ENCODE peak calls at places on chromosomes 12 and 14, in six cellular contexts. C, U, O, L, R and D are unnamed samples.

GRCh38 chr12:122079038-122079531 is 529 bp downstream of the MLXIP start:
- DNase-seq in L (no peak), R (peak), U (no peak), O (peak), C (no peak), D (no peak)

GRCh38 chr12:41653386-41654110 is 465.4 kb downstream of the PDZRN4 start:
- DNase-seq in L (no peak), U (no peak), O (no peak), C (no peak), R (no peak), D (no peak)

GRCh38 chr12:113961921-113962710 is 4.0 kb downstream of the RBM19 start:
- DNase-seq in C (no peak), U (peak), L (peak), R (no peak), O (no peak), D (no peak)

GRCh38 chr12:56120158-56120846 is 2.2 kb downstream of the ZC3H10 start:
- DNase-seq in L (no peak), C (no peak), R (peak), O (no peak), U (no peak), D (no peak)

GRCh38 chr14:42407153-42407552 is 800.5 kb downstream of the LRFN5 start:
- DNase-seq in L (no peak), O (no peak), U (no peak), C (no peak), R (no peak), D (no peak)

GRCh38 chr12:6946033-6946919 is 2.5 kb downstream of the C12orf57 start:
- DNase-seq in R (peak), C (no peak), L (peak), O (peak), U (peak), D (no peak)

GRCh38 chr12:527729-528128 is 68.0 kb downstream of the B4GALNT3 start:
- DNase-seq in R (no peak), C (no peak), L (no peak), U (no peak), O (no peak), D (no peak)

GRCh38 chr12:12561305-12562015 is 1.2 kb downstream of the DUSP16 start:
- DNase-seq in R (peak), O (peak), U (peak), L (no peak), C (no peak), D (no peak)

GRCh38 chr12:90253142-90253541 is 544.5 kb upstream of the ATP2B1 start:
- DNase-seq in O (no peak), R (no peak), U (no peak), C (no peak), L (no peak), D (no peak)

GRCh38 chr12:73656375-73656774 is 881.3 kb upstream of the ATXN7L3B start:
- DNase-seq in C (no peak), U (no peak), R (no peak), O (no peak), L (no peak), D (no peak)

GRCh38 chr12:15152864-15153263 is 68.4 kb downstream of the RERG start:
- DNase-seq in U (no peak), C (no peak), R (no peak), L (no peak), O (no peak), D (no peak)

GRCh38 chr12:27424631-27425230 is 21.8 kb upstream of the SMCO2 start:
- DNase-seq in R (peak), O (no peak), L (no peak), C (no peak), U (peak), D (no peak)

GRCh38 chr14:73438993-73439392 is 19.4 kb downstream of the NUMB start:
- DNase-seq in O (no peak), C (no peak), U (no peak), R (no peak), L (no peak), D (no peak)

GRCh38 chr12:46357438-46358324 is 14.9 kb downstream of the SLC38A2 start:
- DNase-seq in R (no peak), U (peak), L (no peak), O (no peak), C (no peak), D (no peak)

DNA sequence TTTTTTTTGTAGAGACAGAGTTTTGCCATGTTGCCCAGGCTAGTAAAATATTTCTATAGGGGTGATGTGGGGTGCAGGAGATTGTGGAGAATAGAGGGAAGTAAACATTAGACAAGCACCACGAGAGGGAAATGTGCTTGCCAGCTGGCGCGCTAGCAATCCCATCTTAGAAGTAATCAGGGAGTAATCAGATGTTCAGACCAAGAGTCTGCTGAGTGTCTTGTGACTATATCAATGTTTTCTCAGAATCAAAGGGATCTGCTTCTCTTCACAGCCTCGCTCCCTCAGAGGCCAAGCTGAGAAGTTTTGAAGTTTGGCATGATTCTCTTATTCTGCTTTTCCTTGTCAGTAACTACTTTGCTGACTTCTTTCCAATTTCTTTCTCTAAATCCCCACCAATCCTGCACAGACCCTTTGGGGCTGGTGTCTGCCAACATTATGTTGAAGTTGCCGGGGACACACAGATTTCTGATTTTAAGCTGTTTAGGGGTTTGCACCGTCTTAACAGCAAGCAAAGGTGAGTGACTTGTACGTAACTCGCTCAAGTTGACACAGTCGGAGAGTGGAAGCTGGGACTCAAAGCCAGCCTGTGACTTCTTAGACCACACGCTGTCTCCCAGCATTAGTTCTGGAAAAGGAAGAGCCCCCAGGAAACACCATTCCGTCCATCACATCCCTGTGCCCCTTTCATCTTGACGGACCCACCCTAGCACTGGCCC is 22.0 kb upstream of the TSPAN9 start:
- DNase-seq in O (no peak), L (no peak), U (no peak), R (no peak), C (no peak), D (no peak)
- TF ChIP-seq POLR2AphosphoS5 in O (no peak), L (no peak), U (no peak), R (no peak), C (no peak), D (no peak)

GRCh38 chr12:120286768-120287490 is 4.8 kb downstream of the RNU4-2 start:
- DNase-seq in L (no peak), U (no peak), O (no peak), R (no peak), C (no peak), D (no peak)
- TF ChIP-seq TAF1 in L (no peak), U (no peak), O (no peak), R (no peak), C (no peak), D (no peak)

DNA sequence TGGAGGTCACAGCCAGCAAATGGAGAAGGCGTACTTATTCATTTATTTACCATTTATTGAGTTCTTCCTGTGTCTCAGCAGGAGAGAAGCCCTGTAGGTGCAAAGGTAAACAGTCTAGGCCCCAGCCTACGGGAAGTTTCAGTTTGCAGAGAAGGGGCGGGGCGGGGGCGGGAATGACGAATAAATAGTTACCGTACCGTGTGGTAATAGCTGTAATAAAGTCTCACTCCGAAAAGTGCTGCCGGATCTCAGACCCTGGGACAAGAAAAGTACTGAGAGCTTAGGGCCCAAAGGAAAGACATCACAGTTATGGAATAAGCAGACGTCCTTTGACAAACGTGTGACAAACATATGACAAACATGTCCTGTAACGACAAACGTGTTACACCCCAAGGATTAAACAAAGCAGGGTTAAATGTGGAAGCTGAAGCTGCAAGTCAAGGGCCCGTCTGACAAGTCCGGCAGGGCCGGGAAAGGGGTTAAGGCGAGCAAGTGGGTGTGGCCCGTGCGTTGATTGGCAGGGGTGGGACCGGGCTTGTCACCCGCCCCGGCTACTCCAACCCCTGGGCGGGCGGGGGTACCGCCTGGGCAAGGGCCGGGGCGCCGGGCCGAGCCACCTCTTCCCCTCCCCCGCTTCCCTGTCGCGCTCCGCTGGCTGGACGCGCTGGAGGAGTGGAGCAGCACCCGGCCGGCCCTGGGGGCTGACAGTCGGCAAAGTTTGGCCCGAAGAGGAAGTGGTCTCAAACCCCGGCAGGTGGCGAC is at the start of gene LRP10:
- DNase-seq in R (peak), L (peak), U (peak), C (peak), O (peak), D (peak)
- TF ChIP-seq POLR2A in R (peak), L (peak), U (peak), C (peak), O (peak), D (peak)

DNA sequence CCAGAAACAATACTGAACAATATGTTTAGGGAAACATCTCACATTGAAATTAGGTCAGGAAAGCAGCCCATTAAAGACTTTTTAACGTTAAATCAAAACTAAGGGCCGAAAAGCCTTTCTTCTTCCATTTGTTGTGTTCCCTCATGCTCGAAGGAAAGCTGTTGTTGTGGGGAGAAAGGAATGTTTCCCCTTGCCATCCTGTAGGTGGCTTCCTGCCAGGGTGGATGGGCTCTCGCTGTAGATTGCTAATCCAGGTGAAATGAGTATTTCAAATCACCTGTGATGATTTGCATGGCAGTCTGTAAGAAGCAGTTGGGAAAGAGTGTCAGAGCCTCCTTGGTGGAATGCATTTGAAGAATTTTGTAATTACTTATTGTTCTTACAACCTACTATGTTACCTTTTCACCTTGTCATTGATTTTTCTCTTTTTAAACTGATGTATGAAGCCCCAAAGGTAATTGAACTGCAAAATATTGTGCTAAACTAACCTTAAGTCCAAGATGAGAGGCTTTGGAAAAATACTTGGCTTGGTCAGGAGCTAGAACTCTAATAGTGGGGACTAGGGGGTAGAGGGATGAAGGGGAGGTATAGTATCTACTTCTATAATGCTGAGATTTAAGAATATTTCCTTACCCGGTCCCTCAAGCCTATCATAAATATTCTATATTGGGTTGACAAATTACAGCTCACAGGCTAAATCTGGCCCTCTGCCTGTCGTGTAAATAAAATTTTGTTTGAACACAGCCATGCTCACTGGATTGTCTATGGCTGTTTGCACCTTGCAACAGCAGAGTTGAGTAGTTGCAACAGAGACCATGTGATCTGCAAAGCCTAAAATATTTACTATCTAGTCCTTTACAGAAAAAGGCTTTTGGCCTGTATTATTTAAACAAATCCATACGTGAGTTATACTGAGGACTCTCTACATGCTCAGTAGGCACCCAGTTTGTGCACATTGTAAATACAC is 7.7 kb upstream of the DCP1B start:
- DNase-seq in U (peak), O (no peak), R (no peak), C (no peak), L (no peak), D (no peak)
- TF ChIP-seq POLR2AphosphoS5 in U (no peak), O (no peak), R (no peak), C (no peak), L (no peak), D (no peak)

DNA sequence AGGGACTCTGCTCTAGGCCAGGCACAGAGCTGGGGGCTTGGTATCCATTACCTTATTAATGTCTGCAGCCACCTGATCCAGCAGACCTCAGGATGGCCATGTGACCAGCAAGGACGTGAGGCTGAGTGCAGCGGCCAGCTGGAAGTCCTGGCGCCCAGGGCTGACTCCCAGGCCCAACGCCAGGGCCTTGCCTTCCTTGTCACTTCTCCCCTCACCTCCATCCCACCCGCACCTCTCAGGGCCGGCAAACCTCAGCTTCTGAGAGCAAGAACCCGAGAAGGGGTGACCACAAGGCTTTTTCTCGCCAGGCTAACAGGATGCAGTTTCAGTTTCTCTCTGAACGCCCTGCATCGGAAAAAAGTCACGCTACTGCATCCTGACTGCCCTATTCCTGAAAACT is 15.4 kb downstream of the RAB35 start:
- DNase-seq in L (no peak), C (no peak), U (no peak), R (no peak), O (no peak), D (no peak)
- TF ChIP-seq TAF1 in L (no peak), C (no peak), U (no peak), R (no peak), O (no peak), D (no peak)

GRCh38 chr14:67411820-67412421 is at the start of gene PLEK2:
- DNase-seq in U (no peak), R (no peak), O (peak), C (no peak), L (no peak), D (no peak)
- TF ChIP-seq POLR2A in U (no peak), R (no peak), O (no peak), C (no peak), L (no peak), D (no peak)

DNA sequence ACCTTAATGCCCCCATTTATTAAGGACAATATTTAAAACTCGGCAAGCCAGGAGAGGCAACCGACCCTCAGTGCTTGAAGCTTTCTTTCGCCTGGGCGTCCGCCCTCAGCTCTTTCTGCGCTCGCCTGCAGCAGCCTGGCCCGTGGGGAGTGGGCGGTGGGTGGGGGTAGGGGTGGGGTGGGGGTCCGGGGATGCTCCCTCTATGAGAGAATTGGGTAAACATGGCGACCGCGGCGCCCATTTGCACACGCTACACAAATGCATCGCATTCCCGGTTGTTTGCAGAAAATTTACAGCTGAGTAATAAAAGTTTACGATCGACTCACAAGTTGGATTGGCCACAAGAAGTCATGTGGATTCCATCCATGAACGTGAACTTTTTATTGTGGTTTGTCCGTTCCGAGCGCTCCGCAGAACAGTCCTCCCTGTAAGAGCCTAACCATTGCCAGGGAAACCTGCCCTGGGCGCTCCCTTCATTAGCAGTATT is 7.7 kb downstream of the HOXC8 start:
- DNase-seq in O (no peak), R (no peak), C (no peak), U (no peak), L (no peak), D (no peak)
- TF ChIP-seq POLR2AphosphoS5 in O (no peak), R (no peak), C (no peak), U (no peak), L (no peak), D (no peak)